ENCODE peak calls at places on chromosomes 16 and 17, in ten cellular contexts. G, F, C, H, B, J, R, A, M and P are unnamed samples.

GRCh38 chr17:20203761-20204263 is 194.7 kb downstream of the SPECC1 start:
- DNase-seq in G (no peak), J (peak), R (no peak), C (no peak), F (no peak), A (peak), M (no peak), B (peak), H (no peak), P (no peak)

GRCh38 chr16:57797526-57798266 is 4.6 kb downstream of the KIFC3 start:
- DNase-seq in G (no peak), J (no peak), A (peak), B (no peak), F (no peak), C (no peak), H (no peak), M (no peak), R (no peak), P (no peak)

GRCh38 chr17:8843344-8843743 is 24.1 kb downstream of the PIK3R6 start:
- DNase-seq in J (no peak), F (no peak), R (no peak), G (no peak), H (no peak), B (peak), A (no peak), M (no peak), C (no peak), P (no peak)

GRCh38 chr17:8997994-8998628 is 23.2 kb upstream of the NTN1 start:
- DNase-seq in C (peak), R (peak), B (peak), F (peak), G (peak), H (peak), J (peak), A (peak), M (peak), P (peak)

GRCh38 chr17:38569701-38570512 is 35.8 kb downstream of the SRCIN1 start:
- DNase-seq in R (no peak), M (no peak), A (no peak), H (no peak), J (no peak), F (no peak), C (no peak), G (no peak), B (no peak), P (no peak)

GRCh38 chr17:43591750-43592562 is 45.8 kb upstream of the ETV4 start:
- DNase-seq in A (peak), H (peak), F (no peak), M (no peak), G (no peak), B (no peak), J (peak), C (no peak), R (no peak), P (no peak)

GRCh38 chr16:27355610-27356009 is 41.8 kb downstream of the IL4R start:
- DNase-seq in B (peak), A (peak), F (no peak), M (no peak), R (peak), H (no peak), C (no peak), J (peak), G (no peak), P (peak)

GRCh38 chr17:15364615-15365014 is 23.2 kb upstream of the TEKT3 start:
- DNase-seq in M (no peak), R (no peak), B (peak), A (no peak), F (no peak), J (no peak), H (no peak), G (no peak), C (no peak), P (no peak)

GRCh38 chr16:82735176-82735575 is 108.4 kb downstream of the CDH13 start:
- DNase-seq in A (no peak), R (no peak), F (no peak), G (no peak), C (no peak), J (no peak), H (no peak), B (peak), M (no peak), P (no peak)

GRCh38 chr16:27317320-27317719 is 3.5 kb downstream of the IL4R start:
- DNase-seq in A (no peak), J (no peak), F (no peak), C (no peak), B (no peak), H (no peak), M (no peak), R (no peak), G (no peak), P (no peak)

GRCh38 chr17:27977751-27978688 is 64.5 kb upstream of the NLK start:
- DNase-seq in F (no peak), M (no peak), J (no peak), A (no peak), R (no peak), B (no peak), H (no peak), C (no peak), G (no peak), P (no peak)

GRCh38 chr16:14399397-14400284 is 230.4 kb downstream of the PARN start:
- DNase-seq in M (no peak), F (no peak), G (no peak), R (no peak), C (no peak), A (peak), H (no peak), B (peak), J (peak), P (no peak)

GRCh38 chr17:48351916-48352332 is 78.1 kb downstream of the SKAP1 start:
- DNase-seq in M (no peak), B (no peak), H (peak), A (peak), J (peak), G (no peak), R (no peak), F (peak), C (peak), P (no peak)

GRCh38 chr17:66537518-66537917 is 235.1 kb downstream of the PRKCA start:
- DNase-seq in B (peak), C (no peak), G (no peak), R (no peak), J (no peak), H (no peak), F (no peak), M (no peak), A (no peak), P (no peak)

GRCh38 chr17:48494335-48494734 is 36.5 kb downstream of the HOXB1 start:
- DNase-seq in H (no peak), A (peak), J (peak), R (no peak), F (no peak), G (no peak), M (no peak), C (no peak), B (no peak), P (no peak)

GRCh38 chr17:41773731-41774193 is 12.7 kb downstream of the JUP start:
- DNase-seq in G (no peak), A (peak), M (no peak), B (peak), H (no peak), F (no peak), C (no peak), J (no peak), R (no peak), P (no peak)

GRCh38 chr16:76665571-76666275 is 388.5 kb downstream of the CNTNAP4 start:
- DNase-seq in F (no peak), B (no peak), G (no peak), J (no peak), R (no peak), M (no peak), A (no peak), C (no peak), H (no peak), P (no peak)

GRCh38 chr16:2724088-2724676 is 4.2 kb upstream of the PRSS27 start:
- DNase-seq in F (no peak), M (no peak), A (no peak), B (no peak), C (no peak), J (no peak), G (no peak), H (no peak), R (no peak), P (no peak)

GRCh38 chr17:67247416-67247900 is 2.5 kb upstream of the HELZ start:
- DNase-seq in A (no peak), B (no peak), F (no peak), J (no peak), M (no peak), G (no peak), R (no peak), C (no peak), H (no peak), P (no peak)

GRCh38 chr17:40069751-40070643 is 7.2 kb downstream of the THRA start:
- DNase-seq in B (no peak), H (no peak), M (peak), R (peak), F (peak), G (no peak), J (peak), C (no peak), A (no peak), P (peak)

GRCh38 chr17:71163813-71164122 is 957.1 kb upstream of the SOX9 start:
- DNase-seq in F (no peak), J (no peak), B (no peak), M (no peak), G (no peak), R (no peak), H (no peak), C (no peak), A (no peak), P (no peak)

GRCh38 chr16:1028056-1028455 is 44.5 kb upstream of the SSTR5 start:
- DNase-seq in A (no peak), G (no peak), H (no peak), M (no peak), C (no peak), F (no peak), J (no peak), R (no peak), B (no peak), P (no peak)

GRCh38 chr17:44308320-44308818 is at the start of gene RUNDC3A:
- DNase-seq in G (peak), F (peak), B (peak), A (peak), R (peak), J (peak), H (peak), C (peak), M (peak), P (peak)

GRCh38 chr16:19130852-19131808 is 17.4 kb downstream of the ITPRIPL2 start:
- DNase-seq in R (no peak), J (peak), A (peak), M (no peak), F (no peak), G (no peak), B (peak), C (no peak), H (no peak), P (no peak)

GRCh38 chr17:17495448-17496188 is 577 bp downstream of the RASD1 start:
- DNase-seq in F (peak), B (no peak), C (peak), M (peak), R (no peak), A (peak), H (no peak), J (peak), G (peak), P (no peak)

GRCh38 chr17:57935833-57936807 is 19.1 kb downstream of the CUEDC1 start:
- DNase-seq in H (no peak), F (no peak), B (peak), R (no peak), M (no peak), A (peak), C (peak), J (peak), G (no peak), P (no peak)

GRCh38 chr17:50257574-50258224 is 16.6 kb upstream of the TMEM92 start:
- DNase-seq in A (no peak), G (no peak), B (no peak), H (peak), C (no peak), M (no peak), R (no peak), F (no peak), J (no peak), P (no peak)

GRCh38 chr17:16521070-16521727 is 29.2 kb upstream of the LRRC75A start:
- DNase-seq in M (peak), G (peak), C (peak), H (peak), B (peak), F (peak), A (peak), J (peak), R (peak), P (peak)